ENCODE peak calls at places on chromosomes 13 and 19, in ten cellular contexts. K is stomach, P is GM12892, V is breast epithelium, N is sigmoid colon, I is endothelial cell of umbilical vein, S is HCT116, A is GM23338, O is upper lobe of left lung, B is suprapubic skin. Z is an unnamed sample.

GRCh38 chr13:44266772-44267171 is 106.9 kb upstream of the SERP2 start:
- DNase-seq in A (no peak), O (no peak), V (no peak), K (no peak), P (no peak), I (no peak), B (no peak), S (no peak), N (no peak), Z (no peak)

GRCh38 chr13:94550030-94550738 is 45.8 kb downstream of the TGDS start:
- DNase-seq in S (no peak), N (no peak), V (peak; percentile 18), I (no peak), P (no peak), K (peak; percentile 39), B (no peak), A (peak; percentile 75), O (peak; percentile 37), Z (no peak)

GRCh38 chr13:79621902-79622301 is 140.9 kb downstream of the NDFIP2 start:
- DNase-seq in I (no peak), B (no peak), N (no peak), O (no peak), S (no peak), K (no peak), P (no peak), A (no peak), V (no peak), Z (no peak)

GRCh38 chr19:12374026-12374425 is 8.5 kb upstream of the ZNF442 start:
- DNase-seq in V (no peak), A (no peak), B (no peak), K (no peak), N (no peak), O (no peak), P (no peak), S (no peak), I (no peak), Z (no peak)

GRCh38 chr19:6791237-6791636 is 18.7 kb downstream of the VAV1 start:
- DNase-seq in V (no peak), S (no peak), N (no peak), A (no peak), K (no peak), B (no peak), P (no peak), O (no peak), I (no peak), Z (no peak)

GRCh38 chr19:11421607-11422098 is 2.5 kb upstream of the RGL3 start:
- DNase-seq in P (peak; percentile 70), K (peak; percentile 72), A (peak; percentile 94), S (no peak), I (no peak), N (no peak), V (no peak), B (no peak), O (peak; percentile 65), Z (peak; percentile 85)

GRCh38 chr19:33366917-33367316 is 6.6 kb upstream of the CEBPG start:
- DNase-seq in I (no peak), K (no peak), B (no peak), O (no peak), P (no peak), V (no peak), N (no peak), S (no peak), A (no peak), Z (no peak)

GRCh38 chr13:113456116-113456702 is 2.9 kb upstream of the ADPRHL1 start:
- DNase-seq in I (no peak), A (no peak), B (no peak), P (no peak), N (no peak), K (no peak), S (no peak), V (no peak), O (no peak), Z (no peak)

GRCh38 chr19:29845576-29846176 is 33.9 kb downstream of the CCNE1 start:
- DNase-seq in N (no peak), K (no peak), V (no peak), S (no peak), B (no peak), I (no peak), P (no peak), A (peak; percentile 50), O (no peak), Z (peak; percentile 84)

GRCh38 chr13:110676511-110677204 is 29.3 kb downstream of the CARS2 start:
- DNase-seq in B (no peak), O (no peak), I (no peak), N (no peak), A (no peak), K (no peak), S (no peak), P (peak; percentile 54), V (no peak), Z (peak; percentile 86)

GRCh38 chr19:11984986-11985385 is 20.1 kb downstream of the ZNF763 start:
- DNase-seq in S (no peak), A (peak; percentile 94), B (no peak), N (no peak), V (no peak), O (no peak), K (no peak), I (no peak), P (no peak), Z (no peak)

GRCh38 chr19:4012092-4012974 is 4.8 kb downstream of the PIAS4 start:
- DNase-seq in A (no peak), V (peak; percentile 55), P (no peak), S (no peak), N (peak; percentile 85), K (peak; percentile 87), I (no peak), O (peak; percentile 67), B (no peak), Z (no peak)
- TF ChIP-seq POLR2AphosphoS5 in A (no peak), V (no peak), P (no peak), S (no peak), N (peak; percentile 45), K (peak; percentile 61), I (no peak), O (no peak), B (no peak), Z (no peak)

GRCh38 chr19:54523403-54523802 is 20.8 kb downstream of the LAIR2 start:
- DNase-seq in S (no peak), I (peak; percentile 79), K (no peak), V (no peak), B (no peak), P (no peak), O (no peak), A (no peak), N (no peak), Z (no peak)
- TF ChIP-seq POLR2AphosphoS5 in S (no peak), I (peak; percentile 71), K (no peak), V (no peak), B (no peak), P (no peak), O (no peak), A (no peak), N (no peak), Z (no peak)

DNA sequence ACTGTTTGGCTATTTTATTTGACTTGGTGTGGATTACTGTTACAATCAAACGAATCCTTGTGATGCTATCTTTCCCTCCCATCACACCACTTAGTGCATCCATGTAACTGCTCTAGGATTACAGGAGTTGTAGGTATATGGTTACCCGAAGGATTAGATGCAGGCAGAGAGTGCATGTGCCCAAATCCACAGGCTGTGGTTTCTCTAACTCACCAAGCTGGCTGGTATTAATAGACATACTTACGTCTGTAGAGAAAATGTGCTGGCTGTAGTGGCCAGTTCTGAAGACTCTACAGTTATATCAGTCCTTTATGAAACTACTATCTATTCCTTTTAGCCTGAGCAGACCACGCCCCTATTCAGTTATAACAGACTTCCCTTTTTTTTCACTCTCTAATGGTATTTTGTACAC is 1.1 kb upstream of the HMGB1 start:
- DNase-seq in B (no peak), I (no peak), S (no peak), O (no peak), A (no peak), K (no peak), V (no peak), N (no peak), P (no peak), Z (no peak)
- TF ChIP-seq POLR2AphosphoS5 in B (no peak), I (no peak), S (no peak), O (no peak), A (no peak), K (no peak), V (no peak), N (no peak), P (no peak), Z (no peak)

GRCh38 chr19:40241125-40241808 is 14.8 kb upstream of the CCNP start:
- DNase-seq in K (no peak), O (no peak), N (no peak), B (no peak), P (no peak), A (no peak), V (no peak), I (no peak), S (no peak), Z (no peak)

GRCh38 chr19:40239415-40240226 is 13.1 kb upstream of the CCNP start:
- DNase-seq in N (no peak), I (no peak), P (no peak), S (no peak), O (no peak), K (no peak), B (no peak), A (no peak), V (no peak), Z (no peak)

GRCh38 chr19:40240332-40240731 is 13.8 kb upstream of the CCNP start:
- DNase-seq in K (no peak), S (no peak), N (no peak), I (no peak), O (no peak), A (no peak), P (no peak), B (no peak), V (no peak), Z (no peak)

GRCh38 chr19:40242480-40242879 is 16.0 kb upstream of the CCNP start:
- DNase-seq in B (no peak), A (no peak), S (no peak), I (no peak), V (no peak), N (no peak), K (no peak), P (no peak), O (no peak), Z (no peak)

DNA sequence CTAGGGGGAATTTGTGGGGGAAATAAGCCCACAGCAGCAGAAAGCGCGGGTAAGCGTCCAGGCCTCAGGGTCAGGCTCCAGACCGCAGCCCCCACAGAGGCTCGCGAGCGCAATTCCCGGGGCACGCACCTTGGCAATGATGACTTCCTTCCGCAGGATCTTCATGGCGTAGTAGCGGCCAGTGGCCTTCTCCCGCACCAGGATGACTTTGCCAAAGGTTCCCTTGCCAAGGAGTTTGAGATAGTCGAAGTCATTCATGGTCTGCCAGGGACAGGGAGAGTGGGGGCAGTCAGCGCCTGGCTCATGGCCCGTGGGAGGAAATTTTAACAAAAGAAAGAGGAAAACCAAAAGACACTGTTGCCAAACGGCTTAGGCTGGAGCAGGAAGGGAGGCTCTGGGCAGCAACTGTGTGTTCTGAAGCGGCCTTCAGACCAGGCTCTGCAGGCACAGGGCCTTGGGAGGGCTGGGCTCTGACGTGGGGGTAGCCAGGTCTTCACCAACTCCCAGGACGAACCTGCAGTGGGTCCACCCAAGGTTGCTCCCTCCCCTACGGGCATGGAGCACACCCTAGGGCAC is 15.4 kb upstream of the CCNP start:
- DNase-seq in O (no peak), I (peak; percentile 91), S (no peak), A (no peak), K (no peak), V (peak; percentile 40), P (no peak), B (no peak), N (no peak), Z (peak; percentile 83)
- TF ChIP-seq POLR2AphosphoS5 in O (peak; percentile 48), I (peak; percentile 91), S (no peak), A (no peak), K (no peak), V (peak; percentile 37), P (no peak), B (no peak), N (peak; percentile 16), Z (peak; percentile 87)

GRCh38 chr13:33265607-33266006 is 19.9 kb downstream of the STARD13 start:
- DNase-seq in I (no peak), A (no peak), V (no peak), P (no peak), S (no peak), N (no peak), O (no peak), K (no peak), B (no peak), Z (no peak)
- TF ChIP-seq POLR2AphosphoS5 in I (no peak), A (no peak), V (no peak), P (no peak), S (no peak), N (no peak), O (no peak), K (no peak), B (no peak), Z (no peak)